ENCODE peak calls at places on chromosomes 16 and 17, in nine cellular contexts. X, V, F, L, N, C, Y, W and J are unnamed samples. For H3K9me3, the result is how much of the 10 kb centered on the place peaks cover.

GRCh38 chr17:72476575-72476986 is 355.8 kb downstream of the SOX9 start:
- DNase-seq in X (no peak), V (no peak), F (no peak), L (no peak), N (no peak), C (no peak), Y (no peak), W (peak), J (no peak)

GRCh38 chr16:11636172-11636721 is 32.0 kb upstream of the SNN start:
- DNase-seq in X (no peak), V (no peak), F (peak), L (no peak), N (no peak), C (peak), Y (no peak), W (peak), J (no peak)

GRCh38 chr16:17832738-17833137 is 362.0 kb upstream of the XYLT1 start:
- DNase-seq in X (no peak), V (no peak), F (no peak), L (no peak), N (no peak), C (no peak), Y (peak), W (no peak), J (no peak)

GRCh38 chr17:67247416-67247900 is 2.5 kb upstream of the HELZ start:
- DNase-seq in X (no peak), V (no peak), F (no peak), L (no peak), N (no peak), C (no peak), Y (no peak), W (no peak), J (no peak)

GRCh38 chr16:50323335-50324011 is 45.3 kb downstream of the BRD7 start:
- DNase-seq in X (peak), V (no peak), F (no peak), L (no peak), N (no peak), C (peak), Y (no peak), W (peak), J (no peak)

GRCh38 chr17:76500074-76500744 is 1.0 kb downstream of the RHBDF2 start:
- DNase-seq in X (no peak), V (no peak), F (no peak), L (no peak), N (no peak), C (peak), Y (peak), W (no peak), J (no peak)

GRCh38 chr16:8863594-8864424 is 5.0 kb downstream of the CARHSP1 start:
- DNase-seq in X (peak), V (no peak), F (peak), L (peak), N (no peak), C (no peak), Y (no peak), W (peak), J (no peak)

GRCh38 chr16:15811778-15812750 is 44.8 kb downstream of the MYH11 start:
- DNase-seq in X (peak), V (no peak), F (no peak), L (no peak), N (no peak), C (peak), Y (peak), W (peak), J (no peak)

GRCh38 chr17:338442-339192 is 14.0 kb downstream of the RPH3AL start:
- DNase-seq in X (no peak), V (no peak), F (no peak), L (no peak), N (no peak), C (no peak), Y (no peak), W (peak), J (no peak)

GRCh38 chr17:67050476-67051154 is 6.3 kb downstream of the CACNG1 start:
- DNase-seq in X (no peak), V (no peak), F (no peak), L (no peak), N (no peak), C (no peak), Y (no peak), W (no peak), J (no peak)

GRCh38 chr16:24507959-24508358 is 31.4 kb upstream of the RBBP6 start:
- DNase-seq in X (no peak), V (no peak), F (no peak), L (no peak), N (no peak), C (no peak), Y (no peak), W (no peak), J (no peak)

GRCh38 chr17:39915559-39915958 is 2.9 kb downstream of the GSDMB start:
- DNase-seq in X (no peak), V (no peak), F (no peak), L (no peak), N (no peak), C (no peak), Y (no peak), W (no peak), J (no peak)

GRCh38 chr17:44543213-44543904 is 13.9 kb upstream of the FZD2 start:
- DNase-seq in X (peak), V (no peak), F (no peak), L (no peak), N (no peak), C (peak), Y (peak), W (no peak), J (no peak)

GRCh38 chr17:14918540-14918939 is 346.6 kb downstream of the PMP22 start:
- DNase-seq in X (peak), V (no peak), F (no peak), L (no peak), N (no peak), C (no peak), Y (no peak), W (no peak), J (no peak)

GRCh38 chr16:24850289-24850931 is 4.6 kb downstream of the SLC5A11 start:
- DNase-seq in X (no peak), V (no peak), F (no peak), L (no peak), N (no peak), C (peak), Y (peak), W (no peak), J (no peak)

GRCh38 chr17:38746004-38746892 is 1.9 kb downstream of the PCGF2 start:
- DNase-seq in X (no peak), V (no peak), F (no peak), L (no peak), N (no peak), C (no peak), Y (no peak), W (no peak), J (no peak)

GRCh38 chr16:4136229-4136813 is 20.1 kb upstream of the ADCY9 start:
- DNase-seq in X (peak), V (no peak), F (peak), L (no peak), N (no peak), C (peak), Y (peak), W (peak), J (no peak)

GRCh38 chr16:56257666-56258359 is 66.5 kb downstream of the GNAO1 start:
- DNase-seq in X (no peak), V (no peak), F (no peak), L (no peak), N (no peak), C (no peak), Y (no peak), W (no peak), J (no peak)

GRCh38 chr16:35305476-35305875 is 1846.1 kb downstream of the TP53TG3F start:
- DNase-seq in X (no peak), V (no peak), F (no peak), L (no peak), N (no peak), C (peak), Y (peak), W (no peak), J (no peak)

GRCh38 chr16:35306915-35307314 is 1847.5 kb downstream of the TP53TG3F start:
- DNase-seq in X (no peak), V (no peak), F (no peak), L (no peak), N (no peak), C (peak), Y (peak), W (no peak), J (no peak)

GRCh38 chr16:35298460-35299243 is 1839.2 kb downstream of the TP53TG3F start:
- DNase-seq in X (no peak), V (no peak), F (no peak), L (no peak), N (no peak), C (no peak), Y (peak), W (no peak), J (no peak)

GRCh38 chr16:35296962-35297653 is 1837.7 kb downstream of the TP53TG3F start:
- DNase-seq in X (no peak), V (no peak), F (no peak), L (no peak), N (no peak), C (no peak), Y (no peak), W (no peak), J (no peak)

GRCh38 chr16:35302859-35303258 is 1843.4 kb downstream of the TP53TG3F start:
- DNase-seq in X (no peak), V (no peak), F (no peak), L (no peak), N (no peak), C (no peak), Y (no peak), W (no peak), J (no peak)
- H3K9me3 ChIP-seq in X (under half), V (under half), F (under half), L (under half), N (under half), C (under half), Y (under half), W (under half), J (under half)

GRCh38 chr17:52495646-52496045 is 337.1 kb upstream of the CA10 start:
- DNase-seq in X (no peak), V (no peak), F (peak), L (no peak), N (no peak), C (no peak), Y (no peak), W (no peak), J (no peak)
- H3K9me3 ChIP-seq in X (under half), V (under half), F (under half), L (under half), N (under half), C (under half), Y (under half), W (under half), J (under half)

GRCh38 chr17:2777242-2777867 is 18.9 kb upstream of the RAP1GAP2 start:
- DNase-seq in X (no peak), V (no peak), F (no peak), L (no peak), N (no peak), C (no peak), Y (no peak), W (no peak), J (no peak)
- H3K9me3 ChIP-seq in X (under half), V (under half), F (under half), L (under half), N (under half), C (under half), Y (under half), W (under half), J (under half)

GRCh38 chr16:78829280-78829679 is 729.8 kb downstream of the WWOX start:
- DNase-seq in X (no peak), V (no peak), F (no peak), L (no peak), N (no peak), C (no peak), Y (no peak), W (no peak), J (no peak)
- H3K9me3 ChIP-seq in X (under half), V (under half), F (under half), L (under half), N (under half), C (under half), Y (under half), W (under half), J (under half)

GRCh38 chr16:75172578-75172977 is 24.3 kb downstream of the ZFP1 start:
- DNase-seq in X (no peak), V (no peak), F (no peak), L (no peak), N (no peak), C (no peak), Y (no peak), W (no peak), J (no peak)

GRCh38 chr16:75176926-75177325 is 28.6 kb downstream of the ZFP1 start:
- DNase-seq in X (no peak), V (no peak), F (no peak), L (no peak), N (no peak), C (no peak), Y (no peak), W (no peak), J (no peak)

GRCh38 chr16:75179208-75179607 is 27.8 kb downstream of the CTRB2 start:
- DNase-seq in X (no peak), V (no peak), F (no peak), L (no peak), N (no peak), C (no peak), Y (no peak), W (no peak), J (no peak)

GRCh38 chr16:75169899-75170405 is 21.6 kb downstream of the ZFP1 start:
- DNase-seq in X (no peak), V (no peak), F (no peak), L (no peak), N (no peak), C (no peak), Y (no peak), W (no peak), J (no peak)

GRCh38 chr16:75175074-75175473 is 26.8 kb downstream of the ZFP1 start:
- DNase-seq in X (no peak), V (no peak), F (no peak), L (no peak), N (no peak), C (no peak), Y (no peak), W (no peak), J (no peak)
- H3K9me3 ChIP-seq in X (half or more), V (under half), F (under half), L (half or more), N (under half), C (under half), Y (under half), W (under half), J (under half)

GRCh38 chr17:31591924-31592323 is 200.4 kb downstream of the RAB11FIP4 start:
- DNase-seq in X (no peak), V (no peak), F (no peak), L (no peak), N (no peak), C (no peak), Y (no peak), W (no peak), J (no peak)
- H3K9me3 ChIP-seq in X (under half), V (under half), F (under half), L (under half), N (under half), C (under half), Y (under half), W (under half), J (under half)

DNA sequence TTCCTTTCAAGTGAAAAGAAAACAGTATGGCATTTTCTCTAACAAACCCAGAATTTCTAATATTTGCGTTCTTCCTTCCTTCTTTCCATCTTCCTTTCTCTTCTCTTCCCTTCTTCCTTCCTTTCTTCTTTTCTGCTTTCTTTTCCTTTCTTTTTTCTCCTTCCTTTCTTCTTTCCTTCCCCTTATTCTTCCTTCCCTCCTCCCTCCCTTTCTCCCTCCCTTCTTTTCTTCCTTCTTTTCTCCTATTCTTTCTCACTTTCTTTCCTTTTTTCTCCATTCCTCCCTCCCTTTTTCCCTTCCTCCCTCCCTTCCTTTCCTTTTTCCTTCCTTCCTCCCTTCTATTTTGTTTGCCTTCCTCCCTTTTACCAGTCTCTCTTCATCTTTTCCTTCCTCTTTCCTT is 194.8 kb downstream of the SHCBP1 start:
- DNase-seq in X (no peak), V (no peak), F (no peak), L (no peak), N (no peak), C (no peak), Y (no peak), W (no peak), J (no peak)
- H3K9me3 ChIP-seq in X (under half), V (under half), F (under half), L (under half), N (under half), C (under half), Y (under half), W (under half), J (under half)

GRCh38 chr17:29032798-29033197 is 10.1 kb upstream of the PIPOX start:
- DNase-seq in X (no peak), V (no peak), F (no peak), L (no peak), N (no peak), C (no peak), Y (no peak), W (no peak), J (no peak)
- H3K9me3 ChIP-seq in X (under half), V (under half), F (under half), L (under half), N (under half), C (under half), Y (under half), W (under half), J (under half)